ENCODE peak calls at places on chromosomes 16 and 17, in four cellular contexts. K is K562, Q is A549, X is HepG2. H is an unnamed sample.

GRCh38 chr17:35630530-35631148 is 43.5 kb downstream of the AP2B1 start:
- DNase-seq in X (no peak), Q (no peak), K (no peak), H (no peak)

GRCh38 chr16:860891-861290 is 60.4 kb upstream of the GNG13 start:
- DNase-seq in Q (no peak), X (no peak), K (no peak), H (no peak)

GRCh38 chr16:85733839-85734170 is 17.1 kb downstream of the C16orf74 start:
- DNase-seq in K (peak; percentile 96), Q (peak; percentile 47), X (no peak), H (peak; percentile 81)

GRCh38 chr16:64738321-64738960 is 383.4 kb downstream of the CDH11 start:
- DNase-seq in K (no peak), X (no peak), Q (no peak), H (no peak)

GRCh38 chr17:45326566-45326965 is 9.7 kb upstream of the MAP3K14 start:
- DNase-seq in X (no peak), K (no peak), Q (no peak), H (no peak)

GRCh38 chr17:70114405-70114804 is 39.4 kb downstream of the KCNJ16 start:
- DNase-seq in X (no peak), Q (no peak), K (no peak), H (no peak)

GRCh38 chr17:81386141-81386645 is 9.1 kb upstream of the BAHCC1 start:
- DNase-seq in K (no peak), Q (no peak), X (no peak), H (no peak)

GRCh38 chr17:17683710-17684365 is 2.6 kb downstream of the RAI1 start:
- DNase-seq in K (no peak), Q (no peak), X (no peak), H (no peak)

GRCh38 chr17:17794382-17794781 is 42.4 kb downstream of the SREBF1 start:
- DNase-seq in Q (no peak), X (no peak), K (no peak), H (no peak)

GRCh38 chr17:76772842-76773521 is 35.1 kb downstream of the MFSD11 start:
- DNase-seq in Q (no peak), K (no peak), X (peak; percentile 59), H (no peak)

GRCh38 chr17:36928450-36929125 is 8.7 kb upstream of the LHX1 start:
- DNase-seq in K (no peak), Q (no peak), X (no peak), H (no peak)

GRCh38 chr17:82603981-82604448 is 44.2 kb downstream of the WDR45B start:
- DNase-seq in X (no peak), Q (no peak), K (no peak), H (no peak)

GRCh38 chr16:726438-727290 is at the start of the genes CCDC78 and HAGHL:
- DNase-seq in Q (no peak), X (no peak), K (peak; percentile 86), H (no peak)

GRCh38 chr17:74156878-74157277 is 46.6 kb upstream of the RPL38 start:
- DNase-seq in Q (no peak), K (no peak), X (no peak), H (peak; percentile 11)

GRCh38 chr17:14580494-14580893 is 279.6 kb downstream of the HS3ST3B1 start:
- DNase-seq in K (no peak), Q (no peak), X (no peak), H (no peak)

GRCh38 chr17:32523017-32523680 is 36.4 kb downstream of the CDK5R1 start:
- DNase-seq in X (no peak), Q (no peak), K (no peak), H (no peak)

GRCh38 chr17:40075216-40076100 is 12.7 kb downstream of the THRA start:
- DNase-seq in X (peak; percentile 71), K (peak; percentile 80), Q (no peak), H (peak; percentile 92)

GRCh38 chr17:55062921-55063320 is 94.4 kb downstream of the STXBP4 start:
- DNase-seq in K (no peak), X (no peak), Q (no peak), H (no peak)

GRCh38 chr17:47731396-47731795 is 1.6 kb upstream of the TBX21 start:
- DNase-seq in Q (no peak), K (no peak), X (no peak), H (no peak)

GRCh38 chr17:38693700-38694329 is 11.3 kb upstream of the MLLT6 start:
- DNase-seq in X (peak; percentile 48), K (no peak), Q (no peak), H (no peak)

GRCh38 chr17:1108810-1109605 is 70.8 kb downstream of the ABR start:
- DNase-seq in Q (peak; percentile 48), X (no peak), K (no peak), H (no peak)

GRCh38 chr17:16374129-16374528 is 6.8 kb upstream of the UBB start:
- DNase-seq in X (no peak), K (no peak), Q (no peak), H (no peak)

GRCh38 chr17:79749156-79749815 is 18.5 kb downstream of the ENPP7 start:
- DNase-seq in Q (no peak), K (no peak), X (no peak), H (no peak)

GRCh38 chr17:1058423-1059130 is 61.6 kb downstream of the TIMM22 start:
- DNase-seq in X (peak; percentile 41), K (peak; percentile 72), Q (peak; percentile 73), H (no peak)

GRCh38 chr17:35079547-35079946 is 16.0 kb upstream of the RFFL start:
- DNase-seq in Q (no peak), K (no peak), X (peak; percentile 92), H (no peak)

GRCh38 chr17:2854662-2855061 is 58.4 kb downstream of the RAP1GAP2 start:
- DNase-seq in Q (peak; percentile 35), K (no peak), X (no peak), H (no peak)

GRCh38 chr16:88428156-88428555 is 24.9 kb upstream of the ZFPM1 start:
- DNase-seq in X (no peak), K (no peak), Q (no peak), H (no peak)

GRCh38 chr16:85380905-85381737 is 232.0 kb upstream of the GSE1 start:
- DNase-seq in Q (no peak), K (no peak), X (no peak), H (no peak)

GRCh38 chr16:22098538-22099255 is 6.4 kb downstream of the VWA3A start:
- DNase-seq in K (peak; percentile 50), Q (peak; percentile 80), X (peak; percentile 89), H (no peak)

GRCh38 chr16:50601341-50601740 is 53.1 kb downstream of the NKD1 start:
- DNase-seq in K (no peak), Q (no peak), X (no peak), H (no peak)

GRCh38 chr17:32877164-32877764 is 340 bp upstream of the MYO1D start:
- DNase-seq in K (peak; percentile 99), Q (peak; percentile 75), X (peak; percentile 70), H (peak; percentile 93)

GRCh38 chr17:77332034-77332971 is 191.5 kb downstream of the SEC14L1 start:
- DNase-seq in X (no peak), Q (no peak), K (no peak), H (no peak)

GRCh38 chr17:16537130-16537458 is 31.9 kb downstream of the ZNF287 start:
- DNase-seq in X (no peak), Q (no peak), K (no peak), H (no peak)

GRCh38 chr16:79047337-79047736 is 553.2 kb downstream of the MAF start:
- DNase-seq in Q (peak; percentile 12), K (peak; percentile 20), X (peak; percentile 29), H (no peak)

GRCh38 chr16:2226918-2227317 is 3.5 kb downstream of the E4F1 start:
- DNase-seq in X (no peak), Q (no peak), K (no peak), H (no peak)

GRCh38 chr16:89579351-89579750 is 3.8 kb downstream of the CPNE7 start:
- DNase-seq in Q (no peak), K (no peak), X (no peak), H (no peak)

GRCh38 chr16:89581861-89582563 is 6.5 kb downstream of the CPNE7 start:
- DNase-seq in K (no peak), X (peak; percentile 71), Q (no peak), H (no peak)

GRCh38 chr16:89582614-89583196 is 7.1 kb downstream of the CPNE7 start:
- DNase-seq in Q (no peak), X (no peak), K (no peak), H (no peak)

GRCh38 chr16:89583197-89583894 is 7.8 kb downstream of the CPNE7 start:
- DNase-seq in Q (no peak), K (no peak), X (no peak), H (no peak)

GRCh38 chr16:89581045-89581695 is 5.6 kb downstream of the CPNE7 start:
- DNase-seq in X (peak; percentile 50), K (no peak), Q (peak; percentile 82), H (no peak)
- TF ChIP-seq MAFK in X (no peak), K (no peak), Q (no peak), H (no peak)

GRCh38 chr16:11479916-11480315 is 106.8 kb downstream of the LITAF start:
- DNase-seq in X (no peak), Q (no peak), K (no peak), H (no peak)

GRCh38 chr16:11481987-11482386 is 104.7 kb downstream of the LITAF start:
- DNase-seq in K (no peak), X (no peak), Q (no peak), H (no peak)

GRCh38 chr16:11478431-11479119 is 108.1 kb downstream of the LITAF start:
- DNase-seq in Q (no peak), K (no peak), X (no peak), H (no peak)

GRCh38 chr16:11482946-11483748 is 103.6 kb downstream of the LITAF start:
- DNase-seq in Q (no peak), X (no peak), K (no peak), H (no peak)

DNA sequence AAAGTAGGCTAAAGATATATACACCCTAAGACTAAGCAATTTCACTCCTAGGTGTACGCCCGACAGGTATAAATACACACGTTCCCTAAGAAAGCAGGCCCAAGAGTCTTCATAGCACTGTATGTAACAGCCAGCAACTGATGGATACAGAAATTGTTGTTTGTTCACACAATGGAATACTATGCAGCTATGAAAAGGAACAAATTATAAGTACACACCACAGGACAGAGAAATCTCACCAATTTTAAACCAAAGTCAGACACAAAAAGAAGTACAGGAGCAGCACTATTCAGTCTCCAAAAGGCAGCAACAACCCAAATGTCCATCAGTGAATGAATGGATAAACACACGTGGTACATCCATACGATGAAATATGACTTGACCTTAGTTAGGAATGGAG is 106.1 kb downstream of the LITAF start:
- DNase-seq in Q (no peak), K (no peak), X (no peak), H (no peak)
- TF ChIP-seq CHD2 in Q (no peak), K (no peak), X (no peak), H (no peak)

DNA sequence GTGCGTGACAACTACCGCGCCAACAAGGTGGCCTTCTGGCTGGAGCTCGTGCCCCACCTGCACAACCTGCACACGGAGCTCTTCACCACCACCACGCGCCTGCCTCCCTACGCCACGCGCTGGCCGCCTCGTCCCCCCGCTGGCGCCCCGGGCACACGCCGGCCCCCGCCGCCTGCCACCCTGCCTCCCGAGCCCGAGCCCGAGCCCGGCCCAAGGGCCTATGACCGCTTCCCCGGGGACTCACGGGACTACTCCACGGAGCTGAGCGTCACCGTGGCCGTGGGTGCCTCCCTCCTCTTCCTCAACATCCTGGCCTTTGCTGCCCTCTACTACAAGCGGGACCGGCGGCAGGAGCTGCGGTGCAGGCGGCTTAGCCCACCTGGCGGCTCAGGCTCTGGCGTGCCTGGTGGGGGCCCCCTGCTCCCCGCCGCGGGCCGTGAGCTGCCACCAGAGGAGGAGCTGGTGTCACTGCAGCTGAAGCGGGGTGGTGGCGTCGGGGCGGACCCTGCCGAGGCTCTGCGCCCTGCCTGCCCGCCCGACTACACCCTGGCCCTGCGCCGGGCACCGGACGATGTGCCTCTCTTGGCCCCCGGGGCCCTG is 3.0 kb upstream of the SPEM1 start:
- DNase-seq in K (no peak), Q (no peak), X (no peak), H (no peak)
- TF ChIP-seq MAFK in K (no peak), Q (no peak), X (no peak), H (no peak)

GRCh38 chr16:30651124-30652004 is 604 bp downstream of the PRR14 start:
- DNase-seq in X (peak; percentile 52), K (peak; percentile 88), Q (peak; percentile 81), H (no peak)
- TF ChIP-seq CHD2 in X (no peak), K (no peak), Q (no peak), H (no peak)